ENCODE peak calls at places on chromosomes 5 and 9, in five cellular contexts. T, U, A, M and L are unnamed samples.

GRCh38 chr5:139847091-139847490 is 51.5 kb downstream of the PSD2 start:
- DNase-seq in T (no peak), U (no peak), A (no peak), M (no peak), L (no peak)

GRCh38 chr9:14421291-14421690 is 107.3 kb upstream of the NFIB start:
- DNase-seq in T (no peak), U (no peak), A (no peak), M (no peak), L (no peak)

GRCh38 chr5:142977363-142978051 is 207.3 kb downstream of the ARHGAP26 start:
- DNase-seq in T (no peak), U (peak; percentile 71), A (no peak), M (no peak), L (no peak)

GRCh38 chr9:89430995-89431394 is 66.9 kb downstream of the SEMA4D start:
- DNase-seq in T (no peak), U (peak; percentile 42), A (no peak), M (no peak), L (no peak)

GRCh38 chr5:36443941-36444340 is 142.2 kb upstream of the RANBP3L start:
- DNase-seq in T (no peak), U (no peak), A (no peak), M (no peak), L (no peak)

GRCh38 chr5:135124128-135124527 is 90.1 kb upstream of the PITX1 start:
- DNase-seq in T (no peak), U (no peak), A (no peak), M (no peak), L (no peak)

GRCh38 chr5:122369416-122369815 is 57.4 kb downstream of the SNCAIP start:
- DNase-seq in T (no peak), U (no peak), A (no peak), M (no peak), L (no peak)

GRCh38 chr9:3526903-3527652 is 1.3 kb upstream of the RFX3 start:
- DNase-seq in T (peak; percentile 73), U (peak; percentile 27), A (peak; percentile 82), M (peak; percentile 45), L (peak; percentile 77)

GRCh38 chr9:29311221-29311620 is 1737.9 kb upstream of the C9orf72 start:
- DNase-seq in T (no peak), U (peak; percentile 16), A (no peak), M (no peak), L (no peak)

DNA sequence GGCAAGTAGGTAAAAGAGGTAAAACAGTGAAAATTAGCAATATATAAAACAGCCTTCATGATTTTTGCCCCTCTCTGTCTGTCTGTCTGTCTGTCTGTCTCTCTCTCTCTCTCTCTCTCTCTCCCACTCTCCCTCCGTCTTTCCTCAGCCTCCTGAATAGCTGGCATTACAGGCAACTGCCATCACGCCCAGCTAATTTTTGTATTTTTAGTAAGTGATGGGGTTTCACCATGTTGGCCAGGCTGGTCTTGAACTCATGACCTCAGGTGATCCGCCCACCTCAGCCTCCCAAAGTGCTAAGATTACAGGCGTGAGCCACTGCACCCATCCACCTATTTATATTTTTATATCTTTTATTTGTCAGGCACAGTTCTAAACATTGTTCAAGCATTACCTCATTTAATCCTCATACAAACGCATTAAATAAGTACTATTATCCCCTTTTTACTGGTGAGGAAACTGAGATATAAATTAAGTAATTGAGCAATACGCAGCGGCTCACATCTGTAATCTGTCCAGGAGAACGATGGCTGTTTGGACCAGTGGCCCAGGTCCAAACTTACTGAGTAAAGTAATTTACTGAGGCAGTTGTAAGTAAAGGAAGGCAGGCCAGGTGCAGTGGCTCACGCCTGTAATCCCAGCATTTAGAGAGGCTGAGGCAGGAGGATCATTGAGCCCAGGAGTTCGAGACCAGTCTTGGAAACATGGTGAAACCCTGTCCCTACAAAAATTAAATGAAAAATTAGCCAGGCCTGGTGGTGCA is 60.9 kb downstream of the UBE2R2 start:
- DNase-seq in T (no peak), U (no peak), A (no peak), M (no peak), L (no peak)
- H3F3A ChIP-seq in T (no peaks in the 10 kb centered on the region), U (no peaks in the 10 kb centered on the region), A (no peaks in the 10 kb centered on the region), M (no peaks in the 10 kb centered on the region), L (peaks cover 16% of the 10 kb centered on the region)

GRCh38 chr5:6585168-6585567 is 47.7 kb downstream of the NSUN2 start:
- DNase-seq in T (no peak), U (no peak), A (no peak), M (no peak), L (no peak)

GRCh38 chr5:6585939-6586646 is 46.8 kb downstream of the NSUN2 start:
- DNase-seq in T (no peak), U (no peak), A (no peak), M (no peak), L (no peak)

GRCh38 chr5:6583049-6583880 is 49.6 kb downstream of the NSUN2 start:
- DNase-seq in T (peak; percentile 77), U (no peak), A (peak; percentile 60), M (peak; percentile 97), L (peak; percentile 82)

GRCh38 chr5:6584101-6584645 is 48.7 kb downstream of the NSUN2 start:
- DNase-seq in T (no peak), U (no peak), A (no peak), M (no peak), L (no peak)

DNA sequence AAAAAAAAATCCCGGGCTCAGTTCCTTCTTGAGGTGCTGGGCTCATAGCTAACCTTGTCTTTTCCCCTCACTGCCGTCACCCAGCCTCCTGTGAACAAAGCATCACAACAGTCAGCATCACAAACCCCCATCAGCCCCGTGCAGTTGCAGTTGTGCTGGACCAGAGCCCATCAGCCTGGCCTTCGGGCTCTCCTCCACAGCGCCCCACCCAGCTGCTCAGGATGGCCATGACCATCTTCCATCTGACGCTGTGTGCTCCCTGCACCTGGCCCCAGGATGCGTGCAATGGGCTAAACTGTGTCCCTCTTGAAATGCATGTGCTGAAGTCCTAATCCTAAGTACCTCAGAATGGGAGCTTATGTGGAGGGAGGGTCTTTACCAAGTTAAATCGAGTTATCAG is 48.1 kb downstream of the NSUN2 start:
- DNase-seq in T (no peak), U (no peak), A (no peak), M (peak; percentile 48), L (no peak)
- TF ChIP-seq CTCF in T (no peak), U (no peak), A (no peak), M (no peak), L (no peak)

GRCh38 chr5:181235323-181235688 is 8.4 kb downstream of the RACK1 start:
- DNase-seq in T (no peak), U (no peak), A (no peak), M (peak; percentile 50), L (no peak)
- H3F3A ChIP-seq in T (peaks cover 58% of the 10 kb centered on the region), U (peaks cover 20% of the 10 kb centered on the region), A (peaks cover 53% of the 10 kb centered on the region), M (peaks cover 70% of the 10 kb centered on the region), L (peaks cover 66% of the 10 kb centered on the region)

GRCh38 chr5:66540078-66540477 is 56.1 kb upstream of the MAST4 start:
- DNase-seq in T (no peak), U (no peak), A (no peak), M (no peak), L (no peak)
- TF ChIP-seq CTCF in T (no peak), U (no peak), A (no peak), M (no peak), L (no peak)

DNA sequence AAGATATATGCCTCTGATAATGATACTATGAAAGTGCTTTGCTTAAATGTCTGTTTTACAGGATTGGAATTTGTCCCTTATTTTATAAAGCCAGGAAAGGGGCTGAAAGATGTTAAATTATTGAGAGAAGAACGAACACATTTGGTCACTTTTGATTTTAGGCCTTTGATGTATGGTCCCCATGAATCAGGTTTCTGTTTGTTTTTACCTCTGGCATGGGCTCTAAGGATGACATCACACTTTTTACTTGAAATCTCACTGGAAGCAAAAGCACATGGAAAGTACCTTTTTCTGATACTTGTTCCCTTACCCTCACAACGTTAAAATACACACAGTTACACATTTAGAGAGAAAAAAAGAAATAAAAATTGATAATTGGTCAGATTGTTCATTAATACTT is 6.9 kb downstream of the OTULIN start:
- DNase-seq in T (no peak), U (peak; percentile 56), A (peak; percentile 34), M (no peak), L (no peak)
- H3F3A ChIP-seq in T (no peaks in the 10 kb centered on the region), U (no peaks in the 10 kb centered on the region), A (peaks cover 24% of the 10 kb centered on the region), M (no peaks in the 10 kb centered on the region), L (no peaks in the 10 kb centered on the region)

DNA sequence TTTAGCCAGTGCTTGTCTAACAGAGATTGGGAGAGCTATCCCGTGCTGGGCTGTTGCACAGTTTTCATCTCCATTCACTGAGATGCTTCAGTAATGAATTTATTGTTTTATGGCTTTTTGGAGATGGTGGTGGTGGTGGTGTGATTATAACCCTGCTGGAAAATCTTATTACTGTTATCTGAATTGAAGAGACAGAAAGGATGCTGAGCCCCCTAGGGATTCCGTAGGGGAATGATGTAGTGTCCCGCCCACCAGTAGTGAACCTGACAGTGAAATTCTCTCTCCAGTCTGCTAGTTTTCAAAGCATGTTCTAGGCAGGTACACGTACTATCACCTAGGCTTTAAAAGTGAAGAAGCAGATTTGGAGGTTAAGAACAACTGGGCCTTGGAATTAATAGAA is 1.9 kb downstream of the RAI14 start:
- DNase-seq in T (peak; percentile 38), U (peak; percentile 35), A (no peak), M (peak; percentile 51), L (no peak)
- TF ChIP-seq CTCF in T (peak; percentile 5), U (peak; percentile 43), A (no peak), M (peak; percentile 48), L (no peak)

GRCh38 chr5:455806-456205 is 12.8 kb downstream of the EXOC3 start:
- DNase-seq in T (no peak), U (no peak), A (no peak), M (no peak), L (no peak)
- H3F3A ChIP-seq in T (no peaks in the 10 kb centered on the region), U (no peaks in the 10 kb centered on the region), A (no peaks in the 10 kb centered on the region), M (no peaks in the 10 kb centered on the region), L (no peaks in the 10 kb centered on the region)

GRCh38 chr5:153147891-153148623 is 342.4 kb upstream of the GRIA1 start:
- DNase-seq in T (peak; percentile 83), U (peak; percentile 49), A (peak; percentile 46), M (peak; percentile 9), L (peak; percentile 82)

GRCh38 chr5:153153086-153153485 is 337.4 kb upstream of the GRIA1 start:
- DNase-seq in T (no peak), U (no peak), A (peak; percentile 8), M (no peak), L (no peak)

GRCh38 chr5:153151558-153151957 is 338.9 kb upstream of the GRIA1 start:
- DNase-seq in T (no peak), U (no peak), A (no peak), M (no peak), L (no peak)

GRCh38 chr5:153148624-153148976 is 341.9 kb upstream of the GRIA1 start:
- DNase-seq in T (no peak), U (no peak), A (no peak), M (no peak), L (no peak)
- TF ChIP-seq CTCF in T (no peak), U (no peak), A (no peak), M (no peak), L (no peak)

DNA sequence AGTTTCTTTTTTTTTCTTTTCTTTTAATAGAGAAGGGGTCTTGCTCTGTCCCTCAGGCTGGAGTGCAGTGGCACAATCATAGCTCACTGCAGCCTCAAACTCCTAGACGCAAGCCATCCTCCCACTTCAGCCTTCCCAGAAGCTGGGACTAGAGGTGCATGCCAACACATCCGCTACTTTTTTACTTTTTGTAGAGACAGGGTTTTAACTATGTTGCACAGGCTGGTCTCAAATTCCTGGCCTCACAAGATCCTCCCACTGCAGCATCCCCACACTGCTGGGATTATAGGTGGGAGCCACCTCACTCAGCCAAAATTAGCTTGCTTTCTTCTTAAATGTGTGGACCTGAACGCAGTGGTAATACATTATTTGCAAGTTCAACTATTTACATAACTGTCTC is 66.1 kb downstream of the SERINC5 start:
- DNase-seq in T (no peak), U (no peak), A (no peak), M (no peak), L (no peak)
- H3F3A ChIP-seq in T (peaks cover 27% of the 10 kb centered on the region), U (no peaks in the 10 kb centered on the region), A (no peaks in the 10 kb centered on the region), M (no peaks in the 10 kb centered on the region), L (peaks cover 78% of the 10 kb centered on the region)